ENCODE peak calls at places on chromosomes 6 and 20, in nine cellular contexts. E, J, S, F, K, L, Z, U and D are unnamed samples.

GRCh38 chr6:143773503-143773902 is 69.6 kb upstream of the LTV1 start:
- DNase-seq in E (no peak), J (no peak), S (no peak), F (peak), K (no peak), L (no peak), Z (no peak), U (no peak), D (no peak)

GRCh38 chr6:150256618-150257272 is 112.1 kb upstream of the IYD start:
- DNase-seq in E (no peak), J (no peak), S (no peak), F (peak), K (peak), L (no peak), Z (no peak), U (no peak), D (peak)

GRCh38 chr6:42326248-42326647 is 108.6 kb upstream of the MRPS10 start:
- DNase-seq in E (no peak), J (no peak), S (no peak), F (no peak), K (no peak), L (no peak), Z (no peak), U (no peak), D (no peak)

GRCh38 chr20:34768105-34768504 is 57.3 kb downstream of the NCOA6 start:
- DNase-seq in E (no peak), J (no peak), S (no peak), F (peak), K (peak), L (no peak), Z (no peak), U (no peak), D (no peak)

GRCh38 chr20:420169-420620 is 12.1 kb downstream of the RBCK1 start:
- DNase-seq in E (no peak), J (no peak), S (no peak), F (no peak), K (no peak), L (no peak), Z (no peak), U (no peak), D (no peak)

GRCh38 chr6:43076928-43077809 is 1.1 kb downstream of the PTK7 start:
- DNase-seq in E (no peak), J (no peak), S (no peak), F (peak), K (peak), L (no peak), Z (no peak), U (no peak), D (no peak)

GRCh38 chr6:166707045-166707444 is 80.0 kb upstream of the RPS6KA2 start:
- DNase-seq in E (no peak), J (peak), S (peak), F (peak), K (peak), L (no peak), Z (no peak), U (no peak), D (no peak)

GRCh38 chr6:121733216-121733615 is 297.8 kb downstream of the GJA1 start:
- DNase-seq in E (no peak), J (no peak), S (no peak), F (peak), K (peak), L (no peak), Z (no peak), U (no peak), D (no peak)

GRCh38 chr6:3919130-3919628 is 70.0 kb downstream of the FAM50B start:
- DNase-seq in E (no peak), J (no peak), S (no peak), F (peak), K (peak), L (no peak), Z (no peak), U (no peak), D (peak)

GRCh38 chr20:1326031-1326930 is 2.7 kb downstream of the SDCBP2 start:
- DNase-seq in E (no peak), J (no peak), S (peak), F (peak), K (no peak), L (no peak), Z (no peak), U (no peak), D (no peak)

GRCh38 chr20:57688864-57689263 is 21.0 kb downstream of the PMEPA1 start:
- DNase-seq in E (no peak), J (no peak), S (peak), F (no peak), K (no peak), L (no peak), Z (no peak), U (no peak), D (no peak)

GRCh38 chr6:140078552-140079126 is 704.2 kb upstream of the CITED2 start:
- DNase-seq in E (no peak), J (no peak), S (no peak), F (peak), K (peak), L (no peak), Z (no peak), U (no peak), D (no peak)

GRCh38 chr6:43634702-43635303 is 837 bp upstream of the MAD2L1BP start:
- DNase-seq in E (no peak), J (no peak), S (no peak), F (no peak), K (no peak), L (no peak), Z (no peak), U (no peak), D (no peak)

GRCh38 chr6:168150551-168151444 is 71.8 kb upstream of the FRMD1 start:
- DNase-seq in E (no peak), J (no peak), S (no peak), F (peak), K (no peak), L (no peak), Z (no peak), U (no peak), D (no peak)

GRCh38 chr6:14128017-14128416 is 10.4 kb downstream of the CD83 start:
- DNase-seq in E (no peak), J (no peak), S (no peak), F (no peak), K (no peak), L (no peak), Z (no peak), U (no peak), D (no peak)

GRCh38 chr6:41625442-41625841 is 12.8 kb upstream of the MDFI start:
- DNase-seq in E (no peak), J (no peak), S (no peak), F (peak), K (no peak), L (no peak), Z (no peak), U (peak), D (no peak)

GRCh38 chr6:83311231-83311630 is 118.1 kb downstream of the RWDD2A start:
- DNase-seq in E (no peak), J (no peak), S (no peak), F (peak), K (peak), L (no peak), Z (no peak), U (no peak), D (no peak)

GRCh38 chr20:62603021-62603906 is 39.0 kb upstream of the SLCO4A1 start:
- DNase-seq in E (no peak), J (peak), S (peak), F (peak), K (peak), L (no peak), Z (peak), U (peak), D (no peak)

GRCh38 chr20:46552460-46553420 is 2.3 kb upstream of the OCSTAMP start:
- DNase-seq in E (no peak), J (peak), S (no peak), F (no peak), K (no peak), L (no peak), Z (peak), U (peak), D (no peak)

GRCh38 chr6:42148058-42148457 is 5.6 kb upstream of the C6orf132 start:
- DNase-seq in E (no peak), J (no peak), S (no peak), F (peak), K (no peak), L (no peak), Z (no peak), U (no peak), D (no peak)